ENCODE peak calls at places on chromosomes 16 and 17, in eight cellular contexts. O is T-cell; V is cardiac fibroblast; Y is activated naive CD8-positive, alpha-beta T cell treated with anti-CD3 and anti-CD28 coated beads, Interleukin-2, amount 50 U/mL, for 16 hours; F is NCI-H460; X is astrocyte of the spinal cord; H is right atrium auricular region; K is stimulated activated CD4-positive, alpha-beta T cell treated with anti-CD3 and anti-CD28 coated beads, Interleukin-2, amount 100 ng/mL, for 48 hours. A is an unnamed sample.

GRCh38 chr16:80804451-80805383 is at the start of gene CDYL2:
- DNase-seq in O (no peak), H (no peak), Y (peak; percentile 1), V (peak; percentile 36), X (no peak), K (no peak), F (peak; percentile 17), A (no peak)

GRCh38 chr17:67520916-67521772 is 144.1 kb downstream of the PITPNC1 start:
- DNase-seq in O (no peak), H (no peak), F (no peak), V (no peak), Y (no peak), X (no peak), K (no peak), A (no peak)

GRCh38 chr16:57892041-57892440 is 78.9 kb downstream of the CNGB1 start:
- DNase-seq in V (peak; percentile 98), F (no peak), H (no peak), K (no peak), O (no peak), Y (no peak), X (peak; percentile 98), A (no peak)

GRCh38 chr17:67449885-67450755 is 73.0 kb downstream of the PITPNC1 start:
- DNase-seq in O (no peak), X (no peak), Y (no peak), F (no peak), V (no peak), H (no peak), K (no peak), A (no peak)

GRCh38 chr16:70601576-70602575 is 44.5 kb upstream of the IL34 start:
- DNase-seq in F (no peak), X (peak; percentile 17), K (no peak), H (no peak), Y (no peak), V (no peak), O (no peak), A (no peak)

GRCh38 chr17:4953461-4953961 is 2.6 kb downstream of the ENO3 start:
- DNase-seq in F (no peak), X (peak; percentile 70), Y (no peak), K (no peak), O (no peak), H (no peak), V (peak; percentile 61), A (no peak)

GRCh38 chr17:38750044-38750311 is 1.8 kb upstream of the PCGF2 start:
- DNase-seq in X (no peak), F (no peak), V (no peak), K (no peak), H (no peak), O (no peak), Y (no peak), A (no peak)

GRCh38 chr16:85605051-85605911 is 7.8 kb upstream of the GSE1 start:
- DNase-seq in V (no peak), Y (no peak), K (no peak), H (no peak), O (no peak), X (no peak), F (no peak), A (no peak)

GRCh38 chr17:63926164-63926563 is 6.0 kb downstream of the CD79B start:
- DNase-seq in Y (no peak), X (no peak), K (no peak), V (no peak), H (no peak), F (no peak), O (no peak), A (no peak)

GRCh38 chr17:49454050-49454449 is 39.4 kb upstream of the PHB1 start:
- DNase-seq in O (no peak), V (peak; percentile 20), Y (no peak), K (no peak), X (peak; percentile 23), H (no peak), F (no peak), A (no peak)

GRCh38 chr17:51734462-51734861 is 424.1 kb downstream of the CA10 start:
- DNase-seq in X (no peak), F (no peak), K (peak; percentile 6), Y (no peak), V (no peak), H (no peak), O (no peak), A (peak; percentile 8)

GRCh38 chr17:42342242-42343008 is 45.8 kb downstream of the STAT3 start:
- DNase-seq in Y (no peak), K (no peak), O (no peak), F (no peak), V (peak; percentile 51), X (peak; percentile 79), H (no peak), A (no peak)

GRCh38 chr16:67628216-67628615 is 16.7 kb upstream of the CARMIL2 start:
- DNase-seq in F (no peak), H (no peak), Y (no peak), O (no peak), X (no peak), K (no peak), V (no peak), A (no peak)

GRCh38 chr17:80365983-80366382 is 49.0 kb upstream of the ENDOV start:
- DNase-seq in K (no peak), F (no peak), H (no peak), O (no peak), X (no peak), V (no peak), Y (no peak), A (no peak)

GRCh38 chr17:6654816-6655731 is 3.5 kb downstream of the C17orf100 start:
- DNase-seq in V (no peak), H (no peak), K (no peak), X (no peak), Y (no peak), O (no peak), F (no peak), A (no peak)

GRCh38 chr16:50910698-50911025 is 168.8 kb downstream of the CYLD start:
- DNase-seq in V (no peak), F (no peak), Y (no peak), H (no peak), X (no peak), K (no peak), O (no peak), A (no peak)

GRCh38 chr16:88487920-88488842 is 35.1 kb downstream of the ZFPM1 start:
- DNase-seq in O (no peak), K (no peak), Y (no peak), H (no peak), V (no peak), X (no peak), F (no peak), A (no peak)

GRCh38 chr17:68383443-68384321 is 73.6 kb downstream of the WIPI1 start:
- DNase-seq in X (peak; percentile 82), F (peak; percentile 99), K (no peak), Y (no peak), O (no peak), H (no peak), V (peak; percentile 94), A (no peak)

GRCh38 chr17:78997231-78997741 is 12.3 kb downstream of the CANT1 start:
- DNase-seq in K (no peak), X (no peak), V (no peak), O (no peak), F (no peak), Y (no peak), H (no peak), A (no peak)

GRCh38 chr17:66431910-66432309 is 129.5 kb downstream of the PRKCA start:
- DNase-seq in O (no peak), K (no peak), V (peak; percentile 88), F (no peak), Y (no peak), H (no peak), X (peak; percentile 87), A (no peak)

GRCh38 chr17:6489016-6489550 is 44.8 kb downstream of the PIMREG start:
- DNase-seq in H (no peak), V (no peak), F (no peak), K (no peak), O (no peak), X (no peak), Y (no peak), A (no peak)

GRCh38 chr17:30443721-30444120 is 33.5 kb upstream of the GOSR1 start:
- DNase-seq in H (no peak), F (no peak), V (no peak), Y (no peak), O (no peak), K (no peak), X (no peak), A (no peak)

GRCh38 chr16:87661561-87661960 is 59.3 kb downstream of the JPH3 start:
- DNase-seq in F (peak; percentile 9), K (no peak), X (peak; percentile 39), H (no peak), V (peak; percentile 49), O (no peak), Y (no peak), A (peak; percentile 14)

GRCh38 chr17:16415031-16415924 is at the start of gene TRPV2:
- DNase-seq in X (no peak), F (no peak), O (peak; percentile 47), Y (no peak), H (no peak), V (no peak), K (peak; percentile 19), A (no peak)

GRCh38 chr17:17425005-17425404 is 51.8 kb upstream of the MED9 start:
- DNase-seq in K (no peak), F (no peak), O (no peak), V (no peak), Y (no peak), X (no peak), H (no peak), A (no peak)

GRCh38 chr17:9802294-9802693 is 10.9 kb upstream of the DHRS7C start:
- DNase-seq in V (no peak), O (no peak), F (peak; percentile 78), K (no peak), Y (no peak), X (peak; percentile 1), H (no peak), A (no peak)

GRCh38 chr17:43559161-43559816 is 13.1 kb upstream of the ETV4 start:
- DNase-seq in H (no peak), F (no peak), X (no peak), V (no peak), O (no peak), K (no peak), Y (no peak), A (no peak)

GRCh38 chr16:51149251-51149661 is 1.8 kb downstream of the SALL1 start:
- DNase-seq in V (no peak), H (no peak), X (peak; percentile 55), O (no peak), K (no peak), Y (no peak), F (no peak), A (no peak)

GRCh38 chr16:73840710-73841109 is 455.9 kb upstream of the PSMD7 start:
- DNase-seq in Y (no peak), O (no peak), V (no peak), K (no peak), F (no peak), H (no peak), X (no peak), A (no peak)

A was measured in tibial nerve.